ENCODE peak calls at places on chromosomes 11 and 22, in four cellular contexts. One of them, this sample, is unnamed.

GRCh38 chr11:134069426-134069921 is 602 bp downstream of the JAM3 start:
- DNase-seq in psoas muscle: peak; percentile 34
- DNase-seq in ovary: peak; percentile 41
- DNase-seq in heart right ventricle: peak; percentile 51
- DNase-seq in this sample: no peak

GRCh38 chr11:111049131-111049530 is 196.4 kb upstream of the POU2AF2 start:
- DNase-seq in psoas muscle: no peak
- DNase-seq in ovary: no peak
- DNase-seq in heart right ventricle: no peak
- DNase-seq in this sample: no peak

GRCh38 chr11:38672445-38672844 is 2074.4 kb upstream of the RAG2 start:
- DNase-seq in psoas muscle: no peak
- DNase-seq in ovary: no peak
- DNase-seq in heart right ventricle: no peak
- DNase-seq in this sample: no peak

GRCh38 chr11:5335166-5335565 is 8.2 kb downstream of the OR51B5 start:
- DNase-seq in psoas muscle: no peak
- DNase-seq in ovary: no peak
- DNase-seq in heart right ventricle: no peak
- DNase-seq in this sample: no peak

GRCh38 chr11:83521647-83522596 is 235.8 kb upstream of the CCDC90B start:
- DNase-seq in psoas muscle: no peak
- DNase-seq in ovary: no peak
- DNase-seq in heart right ventricle: no peak
- DNase-seq in this sample: no peak

GRCh38 chr11:105799728-105800462 is 190.0 kb downstream of the GRIA4 start:
- DNase-seq in psoas muscle: no peak
- DNase-seq in ovary: no peak
- DNase-seq in heart right ventricle: no peak
- DNase-seq in this sample: no peak

GRCh38 chr11:110689306-110689705 is 22.9 kb downstream of the ARHGAP20 start:
- DNase-seq in psoas muscle: no peak
- DNase-seq in ovary: no peak
- DNase-seq in heart right ventricle: no peak
- DNase-seq in this sample: no peak

GRCh38 chr11:109885006-109885405 is 208.2 kb upstream of the ZC3H12C start:
- DNase-seq in psoas muscle: no peak
- DNase-seq in ovary: no peak
- DNase-seq in heart right ventricle: no peak
- DNase-seq in this sample: no peak

GRCh38 chr22:25146906-25147754 is 52.5 kb upstream of the CRYBB3 start:
- DNase-seq in psoas muscle: no peak
- DNase-seq in ovary: no peak
- DNase-seq in heart right ventricle: no peak
- DNase-seq in this sample: no peak

GRCh38 chr11:2812371-2812991 is 73.1 kb downstream of the CDKN1C start:
- DNase-seq in psoas muscle: peak; percentile 73
- DNase-seq in ovary: peak; percentile 63
- DNase-seq in heart right ventricle: peak; percentile 72
- DNase-seq in this sample: peak; percentile 60

GRCh38 chr11:35362571-35362980 is 56.8 kb downstream of the SLC1A2 start:
- DNase-seq in psoas muscle: no peak
- DNase-seq in ovary: no peak
- DNase-seq in heart right ventricle: no peak
- DNase-seq in this sample: no peak

GRCh38 chr11:11958403-11958802 is 50.0 kb downstream of the DKK3 start:
- DNase-seq in psoas muscle: no peak
- DNase-seq in ovary: no peak
- DNase-seq in heart right ventricle: no peak
- DNase-seq in this sample: no peak

GRCh38 chr22:20805972-20806471 is 32.1 kb downstream of the SERPIND1 start:
- DNase-seq in psoas muscle: no peak
- DNase-seq in ovary: no peak
- DNase-seq in heart right ventricle: no peak
- DNase-seq in this sample: no peak

GRCh38 chr22:20802452-20802851 is 28.5 kb downstream of the SERPIND1 start:
- DNase-seq in psoas muscle: no peak
- DNase-seq in ovary: no peak
- DNase-seq in heart right ventricle: no peak
- DNase-seq in this sample: no peak

GRCh38 chr22:20803696-20804324 is 29.9 kb downstream of the SERPIND1 start:
- DNase-seq in psoas muscle: peak; percentile 19
- DNase-seq in ovary: peak; percentile 25
- DNase-seq in heart right ventricle: peak; percentile 21
- DNase-seq in this sample: no peak

GRCh38 chr22:20802922-20803553 is 29.1 kb downstream of the SERPIND1 start:
- DNase-seq in psoas muscle: no peak
- DNase-seq in ovary: no peak
- DNase-seq in heart right ventricle: no peak
- DNase-seq in this sample: no peak

DNA sequence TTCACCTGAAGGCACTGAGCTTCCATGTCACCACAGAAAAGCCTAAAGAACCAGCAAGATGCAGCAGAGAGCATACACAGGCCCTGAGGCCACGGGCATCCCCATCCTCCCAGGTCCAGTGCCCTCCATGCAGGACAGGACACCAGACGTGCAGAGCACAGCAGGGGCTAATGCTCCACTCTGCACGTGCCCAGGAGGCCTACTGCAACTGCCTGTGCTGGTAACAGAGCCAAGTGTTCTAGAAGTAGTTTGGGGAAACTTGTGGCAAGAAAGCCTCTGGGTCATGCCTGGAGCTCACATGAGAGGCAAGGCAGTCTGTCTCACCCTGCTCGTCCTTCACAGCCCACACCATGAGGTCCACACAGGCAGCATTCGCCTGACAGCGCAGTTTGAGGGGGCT is 30.7 kb downstream of the SERPIND1 start:
- DNase-seq in psoas muscle: no peak
- DNase-seq in ovary: no peak
- DNase-seq in heart right ventricle: no peak
- DNase-seq in this sample: no peak
- H3K36me3 ChIP-seq in psoas muscle: peaks cover 96% of the 10 kb centered on the region
- H3K36me3 ChIP-seq in ovary: no peaks in the 10 kb centered on the region
- H3K36me3 ChIP-seq in heart right ventricle: peaks cover 100% of the 10 kb centered on the region
- H3K36me3 ChIP-seq in this sample: peaks cover 98% of the 10 kb centered on the region

DNA sequence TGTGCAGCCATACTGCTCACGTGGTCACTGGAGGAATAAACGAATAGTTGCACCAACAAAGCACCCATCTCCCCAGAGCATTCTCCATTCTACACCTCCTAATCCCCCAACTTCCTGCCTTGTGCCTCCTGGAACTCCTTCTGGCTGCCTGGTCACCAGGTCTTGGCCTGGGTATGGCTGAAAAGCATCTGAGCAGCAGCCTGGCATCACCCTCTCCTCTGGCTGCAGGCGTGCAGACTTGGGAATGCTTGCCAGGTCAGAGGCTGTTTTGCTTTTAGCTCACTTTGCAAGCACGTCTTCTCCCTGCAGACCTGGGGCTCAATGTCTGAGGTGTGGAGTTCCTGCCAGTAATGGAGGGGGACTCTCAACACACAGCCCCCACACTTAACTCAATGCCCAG is 33.3 kb upstream of the KCNJ11 start:
- DNase-seq in psoas muscle: no peak
- DNase-seq in ovary: no peak
- DNase-seq in heart right ventricle: no peak
- DNase-seq in this sample: peak; percentile 3
- TF ChIP-seq CTCF in psoas muscle: no peak
- TF ChIP-seq CTCF in ovary: no peak
- TF ChIP-seq CTCF in heart right ventricle: no peak
- TF ChIP-seq CTCF in this sample: no peak

DNA sequence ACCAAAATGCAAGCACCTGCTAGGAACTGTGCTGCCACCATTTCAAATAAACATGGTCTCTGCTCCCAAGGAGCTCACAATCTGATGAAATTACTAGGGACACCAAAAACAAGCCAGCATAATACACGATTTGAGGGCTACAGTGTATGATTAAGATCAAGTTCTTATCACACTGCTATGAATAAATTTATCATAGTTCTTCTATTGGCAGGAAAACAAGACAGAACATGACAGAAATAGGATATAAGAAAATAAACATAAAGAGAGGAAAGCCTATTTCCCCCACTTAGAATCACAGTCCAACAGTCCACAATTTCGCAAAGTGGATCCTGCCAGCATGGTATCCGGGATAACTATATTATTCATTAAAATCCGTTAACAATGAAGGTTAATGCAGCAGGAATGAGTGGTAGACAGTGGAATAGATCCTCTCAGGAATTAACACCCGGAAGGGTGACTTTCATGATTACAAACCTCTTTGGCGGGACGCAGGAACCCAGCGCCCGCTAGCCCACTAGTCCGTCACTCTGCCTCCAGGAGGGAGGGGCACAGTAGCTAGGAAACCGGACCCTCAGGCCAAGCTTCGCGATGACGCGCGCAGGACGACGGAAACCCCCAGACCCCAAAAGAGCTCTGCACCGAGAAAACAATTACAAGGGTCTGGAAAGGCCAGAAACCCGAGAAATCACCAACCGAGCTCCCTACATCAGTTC is 665 bp downstream of the CCDC82 start:
- DNase-seq in psoas muscle: no peak
- DNase-seq in ovary: no peak
- DNase-seq in heart right ventricle: no peak
- DNase-seq in this sample: no peak
- H3K4me1 ChIP-seq in psoas muscle: peaks cover 12% of the 10 kb centered on the region
- H3K4me1 ChIP-seq in ovary: peaks cover 2% of the 10 kb centered on the region
- H3K4me1 ChIP-seq in heart right ventricle: peaks cover 24% of the 10 kb centered on the region
- H3K4me1 ChIP-seq in this sample: peaks cover 28% of the 10 kb centered on the region

GRCh38 chr11:81267246-81267645 is 1466.4 kb downstream of the FAM181B start:
- DNase-seq in psoas muscle: no peak
- DNase-seq in ovary: no peak
- DNase-seq in heart right ventricle: no peak
- DNase-seq in this sample: no peak
- H3K36me3 ChIP-seq in psoas muscle: no peaks in the 10 kb centered on the region
- H3K36me3 ChIP-seq in ovary: no peaks in the 10 kb centered on the region
- H3K36me3 ChIP-seq in heart right ventricle: no peaks in the 10 kb centered on the region
- H3K36me3 ChIP-seq in this sample: no peaks in the 10 kb centered on the region